ENCODE peak calls at places on chromosomes 12 and 14, in five cellular contexts. Y, O, X, R and U are unnamed samples.

GRCh38 chr12:128245890-128246289 is 21.1 kb upstream of the TMEM132C start:
- DNase-seq in X (no peak), R (no peak), Y (no peak), O (no peak), U (no peak)

GRCh38 chr14:55928316-55928715 is 189.9 kb upstream of the PELI2 start:
- DNase-seq in Y (no peak), X (no peak), R (no peak), O (no peak), U (no peak)

GRCh38 chr14:29054119-29054518 is 287.5 kb downstream of the FOXG1 start:
- DNase-seq in O (no peak), Y (no peak), X (no peak), R (no peak), U (no peak)

GRCh38 chr12:57533108-57533507 is 10.5 kb downstream of the MBD6 start:
- DNase-seq in O (no peak), X (no peak), Y (no peak), R (no peak), U (no peak)

GRCh38 chr12:80183939-80184338 is 84.6 kb downstream of the OTOGL start:
- DNase-seq in Y (no peak), R (no peak), O (no peak), X (no peak), U (no peak)

GRCh38 chr14:23831591-23831990 is 122.0 kb upstream of the DHRS4 start:
- DNase-seq in O (no peak), X (no peak), Y (no peak), R (no peak), U (no peak)

GRCh38 chr12:67533159-67533558 is 115.4 kb upstream of the DYRK2 start:
- DNase-seq in X (no peak), R (no peak), O (no peak), Y (no peak), U (no peak)

GRCh38 chr12:19058235-19059021 is 71.1 kb upstream of the PLEKHA5 start:
- DNase-seq in R (no peak), X (no peak), Y (no peak), O (no peak), U (no peak)

GRCh38 chr12:42987216-42987631 is 397.7 kb upstream of the PRICKLE1 start:
- DNase-seq in O (no peak), R (no peak), Y (no peak), X (no peak), U (no peak)

GRCh38 chr12:66129934-66130266 is 650 bp downstream of the LLPH start:
- DNase-seq in O (peak; percentile 35), X (no peak), R (no peak), Y (no peak), U (no peak)

GRCh38 chr14:21298358-21298757 is 18.5 kb downstream of the RPGRIP1 start:
- DNase-seq in O (peak; percentile 47), R (no peak), Y (no peak), X (no peak), U (no peak)

GRCh38 chr14:82642425-82642824 is 1108.8 kb upstream of the SEL1L start:
- DNase-seq in Y (peak; percentile 14), O (no peak), R (no peak), X (no peak), U (peak; percentile 68)

GRCh38 chr12:117061555-117062079 is 37.6 kb downstream of the TESC start:
- DNase-seq in X (no peak), Y (no peak), O (no peak), R (no peak), U (no peak)

GRCh38 chr12:117060236-117060926 is 38.8 kb downstream of the TESC start:
- DNase-seq in X (no peak), R (no peak), Y (no peak), O (no peak), U (no peak)

GRCh38 chr12:117058442-117059072 is 40.7 kb downstream of the TESC start:
- DNase-seq in X (no peak), Y (no peak), O (no peak), R (no peak), U (no peak)

GRCh38 chr12:117059156-117059555 is 40.1 kb downstream of the TESC start:
- DNase-seq in X (no peak), Y (peak; percentile 41), R (peak; percentile 50), O (peak; percentile 73), U (no peak)

GRCh38 chr12:117060927-117061300 is 38.3 kb downstream of the TESC start:
- DNase-seq in X (no peak), Y (no peak), O (no peak), R (no peak), U (no peak)
- H3K4me3 ChIP-seq in X (no peak overlapping the region), Y (no peak overlapping the region), O (no peak overlapping the region), R (no peak overlapping the region), U (no peak overlapping the region)

DNA sequence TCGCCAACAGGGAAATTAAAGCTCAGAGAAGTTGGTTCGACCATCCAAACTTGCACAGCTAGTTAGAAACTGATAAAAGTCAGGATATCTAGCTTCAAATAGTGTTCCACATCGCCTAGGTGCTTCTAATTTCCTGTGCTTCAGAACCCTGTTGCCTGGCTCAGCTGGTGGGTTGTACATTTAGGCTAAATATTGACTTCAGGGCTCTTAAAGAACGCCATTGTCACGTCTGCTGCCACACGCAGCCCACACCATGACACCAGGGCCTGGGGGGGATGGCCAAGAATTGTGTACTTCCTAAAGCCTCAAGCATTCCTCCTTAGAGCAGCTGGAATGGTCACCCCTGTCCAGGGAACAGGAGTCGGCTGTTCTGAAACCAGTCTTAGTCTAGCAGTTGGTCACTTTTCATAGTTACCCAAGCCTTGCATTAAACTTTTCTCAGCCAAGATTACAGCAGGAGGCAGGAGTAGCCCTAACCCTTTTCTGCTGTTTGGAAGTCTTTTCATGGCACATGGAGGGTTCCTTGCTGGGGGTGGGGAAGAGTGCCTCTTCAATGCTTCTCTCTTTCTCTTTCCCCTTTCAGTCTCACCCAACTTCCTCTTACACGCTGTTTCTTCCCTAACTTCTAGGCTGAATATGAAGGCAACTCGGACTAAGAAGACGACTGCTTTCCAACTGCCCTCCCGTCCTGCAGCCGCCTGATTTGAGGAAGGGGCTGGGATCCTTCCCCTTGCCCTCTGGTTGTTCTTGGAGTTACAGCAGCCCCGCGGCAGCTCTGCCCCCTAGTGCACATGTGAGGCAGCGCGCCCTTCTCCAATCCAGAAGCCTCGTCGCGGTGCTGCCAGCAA is 17.1 kb downstream of the FOS start:
- DNase-seq in Y (peak; percentile 77), R (peak; percentile 81), X (peak; percentile 87), O (peak; percentile 76), U (peak; percentile 94)
- TF ChIP-seq POLR2A in Y (no peak), R (no peak), X (no peak), O (no peak), U (no peak)

DNA sequence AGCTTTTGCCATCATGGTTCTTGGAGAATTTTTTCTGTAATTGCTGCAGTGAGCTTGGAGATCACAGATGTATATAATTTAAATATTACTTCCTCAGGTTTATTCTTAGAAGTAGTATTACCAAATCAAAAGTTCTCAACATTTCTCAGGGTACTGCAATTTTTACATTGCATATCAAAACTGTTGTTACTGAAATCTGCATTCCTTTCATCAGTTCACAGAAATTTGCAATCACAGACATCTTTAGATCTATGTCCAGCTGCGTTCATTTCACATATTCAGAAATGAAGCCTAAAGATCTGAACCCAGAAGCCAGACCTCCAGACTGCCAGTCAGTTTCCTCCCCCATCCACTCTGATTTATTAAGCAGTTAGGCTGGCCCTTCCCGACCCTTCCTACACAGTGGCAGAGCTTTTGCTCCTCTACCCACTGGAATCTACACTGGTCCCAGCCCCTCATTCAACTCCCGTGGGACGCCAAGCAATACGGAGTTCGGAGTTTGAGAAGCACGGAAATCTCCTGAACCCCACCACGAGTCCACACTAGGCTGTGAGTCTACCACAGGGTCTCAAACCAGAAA is 18.1 kb upstream of the IFT81 start:
- DNase-seq in X (no peak), Y (no peak), O (no peak), R (no peak), U (no peak)
- H3K27ac ChIP-seq in X (peak overlapping the region; percentile 92), Y (no peak overlapping the region), O (peak overlapping the region; percentile 25), R (no peak overlapping the region), U (no peak overlapping the region)

GRCh38 chr14:79062226-79062625 is 892.1 kb downstream of the NRXN3 start:
- DNase-seq in Y (no peak), X (no peak), O (no peak), R (no peak), U (no peak)
- H3K4me3 ChIP-seq in Y (no peak overlapping the region), X (no peak overlapping the region), O (no peak overlapping the region), R (no peak overlapping the region), U (no peak overlapping the region)

GRCh38 chr12:12482150-12482761 is 80.4 kb downstream of the DUSP16 start:
- DNase-seq in X (no peak), O (no peak), R (no peak), Y (no peak), U (no peak)
- TF ChIP-seq POLR2A in X (no peak), O (no peak), R (no peak), Y (no peak), U (no peak)

GRCh38 chr12:90027889-90028570 is 319.4 kb upstream of the ATP2B1 start:
- DNase-seq in X (no peak), R (no peak), O (no peak), Y (no peak), U (no peak)
- H3K27ac ChIP-seq in X (no peak overlapping the region), R (no peak overlapping the region), O (no peak overlapping the region), Y (no peak overlapping the region), U (no peak overlapping the region)

DNA sequence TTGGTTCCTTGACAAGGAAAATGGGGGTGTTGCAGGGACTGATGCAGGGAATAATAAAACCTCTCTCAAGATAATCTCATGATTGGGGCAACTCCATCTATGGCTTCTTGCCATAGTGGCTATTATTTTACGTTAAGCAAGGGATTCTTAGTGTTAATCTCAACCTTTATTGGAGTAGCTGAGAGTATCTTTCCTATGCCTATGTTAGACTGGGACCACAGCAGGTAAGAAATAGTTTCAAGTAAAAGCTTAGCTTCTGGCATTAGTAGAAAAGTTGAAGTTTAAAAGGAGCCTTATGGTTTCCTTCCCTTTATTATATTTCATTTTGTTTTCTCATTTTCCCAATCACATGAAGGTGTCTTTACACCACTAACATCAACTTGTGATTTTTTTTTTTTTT is 16.7 kb downstream of the SINHCAF start:
- DNase-seq in Y (no peak), O (no peak), X (no peak), R (no peak), U (no peak)
- H3K4me3 ChIP-seq in Y (no peak overlapping the region), O (no peak overlapping the region), X (no peak overlapping the region), R (no peak overlapping the region), U (no peak overlapping the region)

GRCh38 chr14:76954791-76955190 is 73.7 kb downstream of the IRF2BPL start:
- DNase-seq in O (no peak), Y (no peak), X (no peak), R (no peak), U (no peak)
- TF ChIP-seq POLR2A in O (no peak), Y (no peak), X (no peak), R (no peak), U (no peak)

GRCh38 chr12:106135075-106135474 is 3.7 kb downstream of the NUAK1 start:
- DNase-seq in X (no peak), O (no peak), R (no peak), Y (no peak), U (no peak)

GRCh38 chr12:106137456-106138278 is 1.1 kb downstream of the NUAK1 start:
- DNase-seq in O (no peak), Y (no peak), R (no peak), X (no peak), U (peak; percentile 30)

GRCh38 chr12:106135781-106136180 is 3.0 kb downstream of the NUAK1 start:
- DNase-seq in O (no peak), Y (no peak), X (no peak), R (no peak), U (no peak)

GRCh38 chr12:106134294-106134949 is 4.3 kb downstream of the NUAK1 start:
- DNase-seq in X (no peak), R (no peak), Y (no peak), O (no peak), U (no peak)

GRCh38 chr12:106136263-106136662 is 2.5 kb downstream of the NUAK1 start:
- DNase-seq in R (peak; percentile 87), X (peak; percentile 90), O (peak; percentile 80), Y (peak; percentile 85), U (peak; percentile 94)
- H3K27ac ChIP-seq in R (peak overlapping the region; percentile 99), X (peak overlapping the region; percentile 97), O (peak overlapping the region; percentile 83), Y (no peak overlapping the region), U (peak overlapping the region; percentile 27)